ENCODE peak calls at places on chromosome 17, in six cellular contexts. M is upper lobe of right lung, D is astrocyte of the cerebellum, O is endothelial cell of umbilical vein, S is endodermal cell, V is upper lobe of left lung. Q is an unnamed sample.

GRCh38 chr17:35849469-35850348 is 19.0 kb downstream of the HEATR9 start:
- DNase-seq in O (peak), S (peak), D (peak), M (no peak), V (peak), Q (peak)

GRCh38 chr17:4362141-4362540 is 4.3 kb downstream of the UBE2G1 start:
- DNase-seq in S (no peak), M (no peak), D (no peak), O (no peak), V (no peak), Q (no peak)

GRCh38 chr17:77371117-77371887 is 230.5 kb downstream of the SEC14L1 start:
- DNase-seq in V (no peak), D (no peak), M (no peak), O (no peak), S (no peak), Q (no peak)

GRCh38 chr17:31269597-31269996 is 27.4 kb downstream of the OMG start:
- DNase-seq in M (no peak), V (no peak), D (peak), O (peak), S (peak), Q (no peak)

GRCh38 chr17:11238710-11239109 is 2.3 kb upstream of the SHISA6 start:
- DNase-seq in O (no peak), D (no peak), S (peak), V (no peak), M (no peak), Q (no peak)

GRCh38 chr17:51427259-51428255 is 167.2 kb downstream of the UTP18 start:
- DNase-seq in M (no peak), S (no peak), O (no peak), V (no peak), D (no peak), Q (no peak)

GRCh38 chr17:80441133-80441578 is 26.2 kb downstream of the ENDOV start:
- DNase-seq in V (no peak), D (no peak), M (no peak), O (peak), S (peak), Q (no peak)

GRCh38 chr17:57242148-57242547 is 14.2 kb upstream of the MSI2 start:
- DNase-seq in S (no peak), D (no peak), M (no peak), V (no peak), O (no peak), Q (peak)

GRCh38 chr17:29243792-29244191 is 2.9 kb upstream of the CRYBA1 start:
- DNase-seq in M (no peak), D (no peak), S (peak), V (no peak), O (no peak), Q (no peak)

GRCh38 chr17:8846768-8847211 is 20.7 kb downstream of the PIK3R6 start:
- DNase-seq in O (peak), V (peak), D (no peak), S (peak), M (no peak), Q (no peak)

GRCh38 chr17:32504166-32504990 is 17.6 kb downstream of the CDK5R1 start:
- DNase-seq in D (no peak), O (no peak), M (peak), V (no peak), S (no peak), Q (no peak)

GRCh38 chr17:9121186-9121820 is 100.0 kb downstream of the NTN1 start:
- DNase-seq in V (no peak), M (peak), S (no peak), O (no peak), D (no peak), Q (no peak)

GRCh38 chr17:28139822-28140221 is 97.3 kb downstream of the NLK start:
- DNase-seq in S (no peak), V (no peak), M (no peak), O (no peak), D (no peak), Q (no peak)

GRCh38 chr17:82668631-82669099 is 20.4 kb upstream of the WDR45B start:
- DNase-seq in S (peak), V (peak), M (peak), O (no peak), D (no peak), Q (peak)

GRCh38 chr17:50839591-50840310 is 4.4 kb downstream of the WFIKKN2 start:
- DNase-seq in O (no peak), M (no peak), D (no peak), V (no peak), S (peak), Q (no peak)

GRCh38 chr17:17739388-17740066 is 58.3 kb downstream of the RAI1 start:
- DNase-seq in M (no peak), S (no peak), O (peak), D (no peak), V (no peak), Q (peak)

GRCh38 chr17:68777243-68777855 is 176.2 kb upstream of the FAM20A start:
- DNase-seq in O (peak), D (peak), S (peak), V (peak), M (no peak), Q (peak)

GRCh38 chr17:71790791-71791190 is 330.0 kb upstream of the SOX9 start:
- DNase-seq in O (no peak), M (no peak), V (no peak), S (no peak), D (no peak), Q (no peak)

GRCh38 chr17:68539536-68540469 is 27.6 kb downstream of the PRKAR1A start:
- DNase-seq in D (no peak), S (peak), O (no peak), M (peak), V (peak), Q (no peak)

GRCh38 chr17:10063730-10064221 is 134.6 kb downstream of the GAS7 start:
- DNase-seq in O (no peak), D (no peak), M (no peak), S (no peak), V (peak), Q (no peak)

GRCh38 chr17:49993423-49994037 is 1.5 kb downstream of the DLX3 start:
- DNase-seq in M (peak), S (peak), O (no peak), D (no peak), V (peak), Q (no peak)

GRCh38 chr17:32111141-32111771 is 31.0 kb upstream of the RHOT1 start:
- DNase-seq in V (no peak), O (peak), M (no peak), S (peak), D (peak), Q (peak)

GRCh38 chr17:81665205-81666091 is 957 bp downstream of the OXLD1 start:
- DNase-seq in O (no peak), M (peak), D (no peak), S (peak), V (peak), Q (no peak)

GRCh38 chr17:17779015-17779611 is 57.7 kb downstream of the SREBF1 start:
- DNase-seq in V (no peak), O (no peak), D (no peak), S (no peak), M (no peak), Q (no peak)

GRCh38 chr17:8057691-8058114 is 18.8 kb downstream of the ALOX15B start:
- DNase-seq in D (peak), V (peak), O (peak), M (peak), S (peak), Q (no peak)

GRCh38 chr17:44170499-44171201 is at the start of gene ASB16:
- DNase-seq in D (no peak), S (peak), M (no peak), V (no peak), O (no peak), Q (no peak)

GRCh38 chr17:81547614-81547982 is 4.6 kb downstream of the FAAP100 start:
- DNase-seq in M (no peak), O (no peak), V (no peak), D (no peak), S (no peak), Q (no peak)

GRCh38 chr17:10754109-10754508 is 24.3 kb upstream of the TMEM220 start:
- DNase-seq in V (no peak), S (peak), D (no peak), M (no peak), O (no peak), Q (peak)

GRCh38 chr17:72456026-72456569 is 335.3 kb downstream of the SOX9 start:
- DNase-seq in O (no peak), V (peak), D (no peak), S (no peak), M (no peak), Q (no peak)

GRCh38 chr17:64107517-64108235 is 22.3 kb downstream of the ERN1 start:
- DNase-seq in D (no peak), M (no peak), O (no peak), S (peak), V (no peak), Q (no peak)

GRCh38 chr17:27646232-27646631 is 15.2 kb downstream of the LGALS9 start:
- DNase-seq in D (no peak), S (no peak), M (no peak), V (no peak), O (no peak), Q (no peak)

GRCh38 chr17:60421273-60422161 is 772 bp upstream of the CHCT1 start:
- DNase-seq in O (peak), D (no peak), S (peak), M (peak), V (peak), Q (peak)

GRCh38 chr17:60415146-60415545 is 7.1 kb upstream of the CHCT1 start:
- DNase-seq in S (no peak), D (no peak), M (no peak), V (no peak), O (no peak), Q (no peak)

GRCh38 chr17:60422162-60422665 is at the start of gene CHCT1:
- DNase-seq in D (no peak), M (peak), S (no peak), V (no peak), O (no peak), Q (no peak)

DNA sequence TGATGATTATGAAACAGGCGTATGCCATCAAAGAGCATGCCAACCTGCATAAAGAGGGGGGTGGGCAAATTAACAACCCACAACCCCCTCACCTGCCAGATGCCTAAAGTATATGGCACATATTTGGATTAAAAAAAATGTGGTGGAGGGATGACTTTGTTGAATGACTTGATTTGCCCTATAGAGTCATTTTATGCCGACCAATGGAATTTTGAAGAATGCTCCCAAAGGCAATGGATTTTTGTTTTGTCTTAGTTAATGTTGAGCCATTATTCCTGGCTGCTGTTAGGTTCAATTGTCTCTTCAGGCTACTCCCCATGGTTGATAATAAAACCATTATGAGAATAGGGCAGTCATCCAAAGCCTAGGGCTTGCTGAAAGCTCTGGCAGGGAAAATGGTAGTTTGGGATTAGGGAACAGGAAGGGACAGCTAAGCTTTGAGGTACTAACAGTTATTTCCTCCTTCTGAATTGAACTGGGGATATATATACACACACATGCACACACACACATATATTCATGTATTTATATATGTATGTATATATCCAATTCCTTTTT is 5.8 kb upstream of the CHCT1 start:
- DNase-seq in V (no peak), S (no peak), M (no peak), D (no peak), O (no peak), Q (no peak)
- TF ChIP-seq CTCF in V (no peak), S (no peak), M (no peak), D (no peak), O (no peak), Q (no peak)

DNA sequence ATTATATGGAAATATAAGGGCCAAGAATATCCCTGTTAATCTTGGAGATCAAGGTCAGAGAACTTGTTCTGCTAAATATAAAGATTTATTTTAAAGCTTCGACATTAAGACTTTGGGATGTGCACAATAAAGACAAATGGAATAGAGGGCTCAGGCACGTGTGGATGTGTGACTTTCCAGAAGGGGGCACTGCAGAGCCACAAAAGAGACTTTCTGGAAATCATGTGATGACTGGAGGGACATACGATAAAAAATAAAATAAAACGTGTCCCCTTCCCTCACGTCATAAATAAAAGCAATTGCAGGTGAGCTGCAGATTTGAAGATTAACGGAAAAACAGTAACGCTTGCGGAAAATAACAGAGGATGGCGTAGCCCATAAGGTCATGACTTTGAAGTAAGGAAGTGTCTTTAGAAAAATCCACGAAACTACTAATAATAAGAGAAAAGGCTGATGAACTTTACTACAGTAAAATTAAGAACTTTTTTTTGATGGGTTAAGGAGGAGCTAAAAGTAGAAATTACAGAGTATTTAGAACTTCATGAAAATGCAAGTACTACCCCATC is 9.4 kb upstream of the ENGASE start:
- DNase-seq in V (no peak), S (peak), M (peak), D (no peak), O (peak), Q (peak)
- TF ChIP-seq CTCF in V (peak), S (peak), M (peak), D (peak), O (peak), Q (peak)

GRCh38 chr17:15446036-15446435 is 21.4 kb downstream of the CDRT4 start:
- DNase-seq in S (peak), M (no peak), O (no peak), V (no peak), D (no peak), Q (no peak)
- TF ChIP-seq CTCF in S (peak), M (peak), O (peak), V (no peak), D (no peak), Q (no peak)

DNA sequence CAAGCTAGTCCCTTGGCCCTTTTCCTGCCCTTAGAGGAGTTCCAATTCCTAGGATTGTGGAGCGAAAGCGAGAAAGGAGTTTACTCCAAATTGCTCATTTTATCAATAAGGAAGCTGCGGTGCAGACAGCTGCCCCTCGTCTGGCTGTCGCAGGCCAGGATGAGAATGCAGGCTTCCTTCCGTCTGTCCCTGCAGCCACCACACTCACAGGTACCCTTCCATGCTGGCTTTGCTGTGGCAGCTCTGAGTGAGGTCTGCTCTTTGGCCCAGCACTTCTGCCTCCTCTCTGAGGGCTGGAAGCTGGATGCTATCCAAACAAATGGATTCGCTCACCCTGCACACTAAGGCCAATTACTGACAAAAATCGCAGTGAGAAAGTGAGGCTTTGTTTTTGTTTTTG is 6.9 kb downstream of the ARMC7 start:
- DNase-seq in S (no peak), O (no peak), M (no peak), D (no peak), V (no peak), Q (no peak)
- TF ChIP-seq CTCF in S (no peak), O (no peak), M (no peak), D (no peak), V (no peak), Q (no peak)